ENCODE peak calls at places on chromosomes 13 and 19, in four cellular contexts. D is A549, T is HepG2, Z is K562. U is an unnamed sample.

GRCh38 chr13:33262554-33262953 is 23.0 kb downstream of the STARD13 start:
- DNase-seq in D (no peak), T (peak; percentile 34), Z (no peak), U (no peak)

GRCh38 chr13:83819611-83820010 is 62.7 kb downstream of the SLITRK1 start:
- DNase-seq in D (no peak), T (no peak), Z (no peak), U (no peak)

GRCh38 chr13:48919750-48920149 is 56.0 kb upstream of the FNDC3A start:
- DNase-seq in D (no peak), T (no peak), Z (no peak), U (no peak)

GRCh38 chr13:32878172-32878571 is 138.1 kb upstream of the KL start:
- DNase-seq in D (no peak), T (no peak), Z (no peak), U (no peak)

GRCh38 chr19:12838182-12838890 is at the start of gene MAST1:
- DNase-seq in D (no peak), T (no peak), Z (peak; percentile 88), U (peak; percentile 94)

GRCh38 chr13:45781553-45782326 is 69.8 kb downstream of the SIAH3 start:
- DNase-seq in D (no peak), T (no peak), Z (no peak), U (peak; percentile 90)

GRCh38 chr19:3098515-3099346 is 4.6 kb downstream of the GNA11 start:
- DNase-seq in D (no peak), T (no peak), Z (no peak), U (no peak)

GRCh38 chr19:28710278-28710677 is 502.7 kb downstream of the UQCRFS1 start:
- DNase-seq in D (peak; percentile 30), T (peak; percentile 43), Z (peak; percentile 42), U (peak; percentile 24)

GRCh38 chr19:15292847-15293582 is 39.3 kb downstream of the BRD4 start:
- DNase-seq in D (no peak), T (no peak), Z (no peak), U (no peak)

GRCh38 chr13:75637101-75637774 is 1.1 kb downstream of the LMO7 start:
- DNase-seq in D (no peak), T (no peak), Z (no peak), U (peak; percentile 36)

GRCh38 chr13:106593131-106593530 is 25.2 kb upstream of the ARGLU1 start:
- DNase-seq in D (no peak), T (no peak), Z (no peak), U (no peak)

GRCh38 chr13:73722120-73722519 is 412.1 kb downstream of the KLF12 start:
- DNase-seq in D (no peak), T (peak; percentile 5), Z (no peak), U (peak; percentile 29)

GRCh38 chr13:96052655-96053002 is 572 bp downstream of the UGGT2 start:
- DNase-seq in D (peak; percentile 39), T (peak; percentile 52), Z (peak; percentile 40), U (peak; percentile 61)

GRCh38 chr13:93280688-93281087 is 54.1 kb downstream of the GPC6 start:
- DNase-seq in D (no peak), T (no peak), Z (no peak), U (no peak)

GRCh38 chr13:74210693-74211393 is 76.6 kb upstream of the KLF12 start:
- DNase-seq in D (no peak), T (no peak), Z (no peak), U (peak; percentile 25)

GRCh38 chr19:36097036-36097435 is 13.9 kb upstream of the OVOL3 start:
- DNase-seq in D (no peak), T (no peak), Z (no peak), U (no peak)

GRCh38 chr19:8096071-8096470 is 43.5 kb downstream of the CCL25 start:
- DNase-seq in D (no peak), T (no peak), Z (no peak), U (no peak)

GRCh38 chr19:35458821-35459391 is 10.8 kb downstream of the FFAR2 start:
- DNase-seq in D (no peak), T (peak; percentile 92), Z (no peak), U (no peak)

GRCh38 chr19:55408320-55408836 is 790 bp upstream of the UBE2S start:
- DNase-seq in D (no peak), T (no peak), Z (no peak), U (no peak)

GRCh38 chr13:23903906-23904280 is 6.6 kb upstream of the C1QTNF9B start:
- DNase-seq in D (no peak), T (no peak), Z (no peak), U (peak; percentile 14)

GRCh38 chr19:55588738-55589137 is 8.1 kb upstream of the ZNF579 start:
- DNase-seq in D (no peak), T (no peak), Z (no peak), U (no peak)

GRCh38 chr19:17504456-17504855 is 7.0 kb upstream of the PGLS start:
- DNase-seq in D (no peak), T (no peak), Z (no peak), U (no peak)

GRCh38 chr13:37070956-37071355 is 11.5 kb upstream of the SUPT20H start:
- DNase-seq in D (no peak), T (no peak), Z (no peak), U (no peak)

GRCh38 chr13:98664047-98664446 is 87.1 kb upstream of the STK24 start:
- DNase-seq in D (no peak), T (no peak), Z (no peak), U (no peak)

GRCh38 chr19:48530044-48530720 is 18.5 kb upstream of the LMTK3 start:
- DNase-seq in D (no peak), T (no peak), Z (no peak), U (peak; percentile 81)

GRCh38 chr13:101942535-101943157 is 459.2 kb downstream of the FGF14 start:
- DNase-seq in D (no peak), T (no peak), Z (no peak), U (peak; percentile 53)

GRCh38 chr19:42494321-42494720 is 34.0 kb downstream of the CEACAM1 start:
- DNase-seq in D (no peak), T (no peak), Z (no peak), U (no peak)

GRCh38 chr19:35577918-35578317 is 8.1 kb upstream of the PMIS2 start:
- DNase-seq in D (no peak), T (no peak), Z (no peak), U (no peak)

GRCh38 chr13:113152894-113153809 is 5.3 kb upstream of the PROZ start:
- DNase-seq in D (no peak), T (peak; percentile 36), Z (peak; percentile 35), U (peak; percentile 65)

GRCh38 chr13:109246001-109246400 is 540.4 kb downstream of the IRS2 start:
- DNase-seq in D (no peak), T (no peak), Z (no peak), U (no peak)

GRCh38 chr13:52797176-52797575 is 51.3 kb downstream of the PCDH8 start:
- DNase-seq in D (no peak), T (no peak), Z (no peak), U (no peak)
- TF ChIP-seq REST in D (no peak), T (no peak), Z (no peak), U (no peak)

GRCh38 chr13:27449936-27450828 is at the start of gene MTIF3:
- DNase-seq in D (peak; percentile 71), T (peak; percentile 94), Z (peak; percentile 89), U (peak; percentile 93)

GRCh38 chr13:27450921-27451461 is 627 bp upstream of the MTIF3 start:
- DNase-seq in D (no peak), T (peak; percentile 16), Z (peak; percentile 32), U (peak; percentile 54)

DNA sequence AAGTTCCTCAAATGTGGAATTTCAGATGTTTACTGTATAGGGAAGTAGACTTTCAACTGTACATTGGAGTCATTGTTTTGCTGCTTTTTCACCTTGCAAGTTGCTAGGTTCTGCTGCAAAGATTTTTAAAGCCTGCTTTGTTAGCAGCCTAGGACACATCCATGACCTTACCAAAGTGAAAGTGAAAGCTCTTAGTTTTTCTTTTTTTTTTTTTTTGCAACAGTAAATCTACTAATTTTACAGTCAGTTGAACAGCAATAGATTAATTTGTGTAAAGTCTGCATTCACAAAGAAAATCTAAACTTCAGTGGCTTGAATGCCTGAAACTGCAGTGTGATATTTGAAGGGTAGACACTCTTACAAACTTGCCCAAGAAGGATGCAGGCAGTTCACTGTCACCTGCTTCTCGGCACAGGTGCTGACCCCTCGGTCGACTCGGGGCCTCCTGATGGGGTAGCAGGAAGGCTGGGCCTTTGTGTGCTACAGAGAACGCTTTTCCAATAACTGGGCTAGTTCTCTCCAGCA is 5.0 kb upstream of the MTIF3 start:
- DNase-seq in D (no peak), T (no peak), Z (no peak), U (no peak)
- TF ChIP-seq RFX5 in D (no peak), T (no peak), Z (no peak), U (no peak)

GRCh38 chr19:277581-278165 is 13.5 kb downstream of the PLPP2 start:
- DNase-seq in D (no peak), T (no peak), Z (no peak), U (peak; percentile 3)
- TF ChIP-seq REST in D (peak; percentile 63), T (peak; percentile 97), Z (peak; percentile 96), U (peak; percentile 90)

DNA sequence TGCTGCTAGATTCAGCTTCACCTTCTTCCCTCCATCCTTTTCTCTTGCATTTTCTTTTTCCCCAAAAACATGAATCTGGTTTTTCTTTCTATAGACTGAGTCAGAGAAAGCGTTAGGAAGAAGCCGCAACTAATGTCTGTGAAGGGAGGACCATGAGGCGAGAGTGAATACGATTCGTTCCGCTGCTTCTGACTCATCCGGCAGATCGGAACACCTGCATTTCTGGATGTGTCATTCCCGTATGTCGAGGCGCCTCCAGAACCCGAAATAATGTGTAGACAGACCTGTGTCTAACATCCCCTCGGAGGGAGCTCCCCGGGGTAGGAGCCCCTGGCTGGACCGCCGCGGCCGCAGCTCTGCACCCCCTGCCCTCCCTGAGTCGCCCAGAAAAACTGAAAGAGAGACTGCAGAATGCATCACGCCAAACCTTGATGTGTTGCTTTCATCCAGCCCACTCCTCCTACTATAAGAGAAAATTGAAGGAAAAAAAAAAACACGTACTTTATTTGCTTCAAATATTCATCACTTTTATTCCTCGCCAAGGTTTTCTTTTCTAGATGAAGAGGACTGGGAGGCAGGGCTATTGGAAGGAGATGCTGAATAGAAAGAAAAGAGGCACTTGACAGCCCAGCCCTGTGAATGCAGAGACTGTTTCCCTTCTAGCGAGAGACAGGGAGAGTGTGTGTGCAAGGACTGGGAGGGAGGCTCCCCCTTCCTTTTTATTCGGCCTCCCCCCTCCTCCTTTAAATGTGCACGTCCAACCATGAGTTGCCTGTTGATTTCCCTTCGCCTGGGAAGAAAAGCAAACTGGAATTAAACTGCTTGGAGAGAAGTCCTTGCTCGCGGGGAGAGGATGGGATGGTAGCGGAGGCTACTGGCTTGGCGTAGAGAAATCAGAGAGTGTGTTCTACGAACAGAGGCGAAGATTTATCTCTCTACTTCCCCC is 610 bp upstream of the PCDH17 start:
- DNase-seq in D (no peak), T (no peak), Z (no peak), U (peak; percentile 51)
- TF ChIP-seq RFX5 in D (no peak), T (no peak), Z (no peak), U (no peak)

GRCh38 chr13:84894749-84895148 is 904.5 kb downstream of the SLITRK6 start:
- DNase-seq in D (no peak), T (no peak), Z (no peak), U (no peak)
- TF ChIP-seq REST in D (no peak), T (no peak), Z (no peak), U (no peak)

U was measured in SK-N-SH.